ENCODE peak calls at places on chromosome 1, in eight cellular contexts. One of them, this sample, is unnamed.

GRCh38 chr1:15741183-15741850 is 982 bp upstream of the TMEM82 start:
- DNase-seq in CD8-positive, alpha-beta T cell: peak
- DNase-seq in neural progenitor cell: peak
- DNase-seq in AG09309: no peak
- DNase-seq in fibroblast of mammary gland: peak
- DNase-seq in K562: peak
- DNase-seq in choroid plexus epithelial cell: peak
- DNase-seq in esophagus squamous epithelium: no peak
- DNase-seq in this sample: no peak

GRCh38 chr1:205351984-205352713 is 4.6 kb downstream of the KLHDC8A start:
- DNase-seq in CD8-positive, alpha-beta T cell: no peak
- DNase-seq in neural progenitor cell: peak
- DNase-seq in AG09309: no peak
- DNase-seq in fibroblast of mammary gland: peak
- DNase-seq in K562: no peak
- DNase-seq in choroid plexus epithelial cell: peak
- DNase-seq in esophagus squamous epithelium: no peak
- DNase-seq in this sample: no peak

GRCh38 chr1:92376345-92376744 is 77.5 kb downstream of the RPAP2 start:
- DNase-seq in CD8-positive, alpha-beta T cell: no peak
- DNase-seq in neural progenitor cell: no peak
- DNase-seq in AG09309: no peak
- DNase-seq in fibroblast of mammary gland: no peak
- DNase-seq in K562: no peak
- DNase-seq in choroid plexus epithelial cell: no peak
- DNase-seq in esophagus squamous epithelium: no peak
- DNase-seq in this sample: no peak

GRCh38 chr1:41507152-41507720 is 22.8 kb upstream of the EDN2 start:
- DNase-seq in CD8-positive, alpha-beta T cell: no peak
- DNase-seq in neural progenitor cell: peak
- DNase-seq in AG09309: no peak
- DNase-seq in fibroblast of mammary gland: no peak
- DNase-seq in K562: no peak
- DNase-seq in choroid plexus epithelial cell: no peak
- DNase-seq in esophagus squamous epithelium: no peak
- DNase-seq in this sample: no peak

GRCh38 chr1:54581621-54582035 is 33.6 kb downstream of the ACOT11 start:
- DNase-seq in CD8-positive, alpha-beta T cell: no peak
- DNase-seq in neural progenitor cell: no peak
- DNase-seq in AG09309: peak
- DNase-seq in fibroblast of mammary gland: peak
- DNase-seq in K562: no peak
- DNase-seq in choroid plexus epithelial cell: peak
- DNase-seq in esophagus squamous epithelium: peak
- DNase-seq in this sample: peak

GRCh38 chr1:43309626-43310025 is 8.8 kb downstream of the TIE1 start:
- DNase-seq in CD8-positive, alpha-beta T cell: no peak
- DNase-seq in neural progenitor cell: no peak
- DNase-seq in AG09309: no peak
- DNase-seq in fibroblast of mammary gland: no peak
- DNase-seq in K562: no peak
- DNase-seq in choroid plexus epithelial cell: no peak
- DNase-seq in esophagus squamous epithelium: no peak
- DNase-seq in this sample: no peak

GRCh38 chr1:188225975-188226374 is 1397.2 kb downstream of the PLA2G4A start:
- DNase-seq in CD8-positive, alpha-beta T cell: no peak
- DNase-seq in neural progenitor cell: no peak
- DNase-seq in AG09309: no peak
- DNase-seq in fibroblast of mammary gland: no peak
- DNase-seq in K562: no peak
- DNase-seq in choroid plexus epithelial cell: no peak
- DNase-seq in esophagus squamous epithelium: no peak
- DNase-seq in this sample: no peak

GRCh38 chr1:181541947-181542346 is 58.6 kb downstream of the CACNA1E start:
- DNase-seq in CD8-positive, alpha-beta T cell: no peak
- DNase-seq in neural progenitor cell: no peak
- DNase-seq in AG09309: no peak
- DNase-seq in fibroblast of mammary gland: peak
- DNase-seq in K562: no peak
- DNase-seq in choroid plexus epithelial cell: no peak
- DNase-seq in esophagus squamous epithelium: no peak
- DNase-seq in this sample: no peak

DNA sequence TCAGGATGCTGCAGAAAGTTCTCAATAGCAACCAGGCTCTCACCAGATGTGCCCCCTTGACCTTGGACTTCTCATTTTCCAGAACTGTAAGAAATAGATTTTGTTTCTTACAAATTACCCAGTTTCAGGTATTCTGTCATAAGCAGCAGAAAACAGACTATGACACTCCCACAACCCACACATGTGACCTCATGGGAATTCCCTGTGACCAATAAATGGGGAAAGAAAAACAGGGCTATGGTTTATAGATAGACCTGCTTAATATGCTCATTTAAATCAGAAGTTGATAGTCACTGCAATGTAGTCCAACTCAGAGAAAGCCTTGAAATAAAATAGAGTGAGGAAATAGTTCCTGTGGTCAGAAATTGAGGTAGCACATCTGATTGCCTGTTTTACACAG is 380.9 kb upstream of the PTBP2 start:
- DNase-seq in CD8-positive, alpha-beta T cell: no peak
- DNase-seq in neural progenitor cell: no peak
- DNase-seq in AG09309: no peak
- DNase-seq in fibroblast of mammary gland: no peak
- DNase-seq in K562: no peak
- DNase-seq in choroid plexus epithelial cell: peak
- DNase-seq in esophagus squamous epithelium: no peak
- DNase-seq in this sample: no peak
- TF ChIP-seq CTCF in CD8-positive, alpha-beta T cell: no peak
- TF ChIP-seq CTCF in neural progenitor cell: no peak
- TF ChIP-seq CTCF in AG09309: no peak
- TF ChIP-seq CTCF in fibroblast of mammary gland: no peak
- TF ChIP-seq CTCF in K562: no peak
- TF ChIP-seq CTCF in choroid plexus epithelial cell: no peak
- TF ChIP-seq CTCF in esophagus squamous epithelium: no peak
- TF ChIP-seq CTCF in this sample: no peak

GRCh38 chr1:198234511-198235251 is 77.9 kb downstream of the NEK7 start:
- DNase-seq in CD8-positive, alpha-beta T cell: no peak
- DNase-seq in neural progenitor cell: peak
- DNase-seq in AG09309: no peak
- DNase-seq in fibroblast of mammary gland: peak
- DNase-seq in K562: no peak
- DNase-seq in choroid plexus epithelial cell: peak
- DNase-seq in esophagus squamous epithelium: no peak
- DNase-seq in this sample: peak
- H3K4me3 ChIP-seq in CD8-positive, alpha-beta T cell: no peak
- H3K4me3 ChIP-seq in neural progenitor cell: peak
- H3K4me3 ChIP-seq in AG09309: peak
- H3K4me3 ChIP-seq in fibroblast of mammary gland: peak
- H3K4me3 ChIP-seq in K562: no peak
- H3K4me3 ChIP-seq in choroid plexus epithelial cell: peak
- H3K4me3 ChIP-seq in esophagus squamous epithelium: no peak
- H3K4me3 ChIP-seq in this sample: peak

GRCh38 chr1:18805925-18806849 is 53.3 kb downstream of the TAS1R2 start:
- DNase-seq in CD8-positive, alpha-beta T cell: no peak
- DNase-seq in neural progenitor cell: no peak
- DNase-seq in AG09309: no peak
- DNase-seq in fibroblast of mammary gland: no peak
- DNase-seq in K562: no peak
- DNase-seq in choroid plexus epithelial cell: no peak
- DNase-seq in esophagus squamous epithelium: no peak
- DNase-seq in this sample: no peak
- TF ChIP-seq CTCF in CD8-positive, alpha-beta T cell: no peak
- TF ChIP-seq CTCF in neural progenitor cell: peak
- TF ChIP-seq CTCF in AG09309: no peak
- TF ChIP-seq CTCF in fibroblast of mammary gland: no peak
- TF ChIP-seq CTCF in K562: no peak
- TF ChIP-seq CTCF in choroid plexus epithelial cell: no peak
- TF ChIP-seq CTCF in esophagus squamous epithelium: no peak
- TF ChIP-seq CTCF in this sample: no peak

DNA sequence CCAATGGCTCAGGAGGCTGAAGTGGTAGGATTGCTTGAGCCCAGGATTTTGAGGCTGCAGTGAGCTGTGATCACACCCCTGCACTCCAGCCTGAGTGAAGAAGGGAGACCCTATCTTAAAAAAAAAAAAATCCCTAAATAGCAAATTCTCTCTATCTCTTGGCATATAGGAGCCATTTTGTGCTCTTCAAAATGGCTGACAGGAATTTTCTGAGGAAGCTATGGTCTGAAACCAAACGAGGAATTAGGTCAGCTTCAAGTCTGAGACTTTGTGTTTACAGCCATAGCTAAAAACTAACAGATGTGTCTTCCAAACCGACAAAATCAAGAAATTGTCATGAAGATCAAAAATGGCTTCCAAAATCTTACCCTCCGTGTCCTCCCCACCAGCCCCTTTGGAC is 10.6 kb downstream of the CD247 start:
- DNase-seq in CD8-positive, alpha-beta T cell: no peak
- DNase-seq in neural progenitor cell: no peak
- DNase-seq in AG09309: no peak
- DNase-seq in fibroblast of mammary gland: no peak
- DNase-seq in K562: no peak
- DNase-seq in choroid plexus epithelial cell: no peak
- DNase-seq in esophagus squamous epithelium: no peak
- DNase-seq in this sample: no peak
- H3K4me3 ChIP-seq in CD8-positive, alpha-beta T cell: no peak
- H3K4me3 ChIP-seq in neural progenitor cell: no peak
- H3K4me3 ChIP-seq in AG09309: no peak
- H3K4me3 ChIP-seq in fibroblast of mammary gland: no peak
- H3K4me3 ChIP-seq in K562: no peak
- H3K4me3 ChIP-seq in choroid plexus epithelial cell: no peak
- H3K4me3 ChIP-seq in esophagus squamous epithelium: no peak
- H3K4me3 ChIP-seq in this sample: no peak

GRCh38 chr1:11675362-11675761 is 5.6 kb downstream of the MAD2L2 start:
- DNase-seq in CD8-positive, alpha-beta T cell: no peak
- DNase-seq in neural progenitor cell: no peak
- DNase-seq in AG09309: no peak
- DNase-seq in fibroblast of mammary gland: no peak
- DNase-seq in K562: no peak
- DNase-seq in choroid plexus epithelial cell: no peak
- DNase-seq in esophagus squamous epithelium: no peak
- DNase-seq in this sample: no peak

GRCh38 chr1:11678442-11678841 is 2.5 kb downstream of the MAD2L2 start:
- DNase-seq in CD8-positive, alpha-beta T cell: no peak
- DNase-seq in neural progenitor cell: no peak
- DNase-seq in AG09309: no peak
- DNase-seq in fibroblast of mammary gland: no peak
- DNase-seq in K562: no peak
- DNase-seq in choroid plexus epithelial cell: no peak
- DNase-seq in esophagus squamous epithelium: no peak
- DNase-seq in this sample: no peak

GRCh38 chr1:11673089-11673769 is 7.7 kb downstream of the MAD2L2 start:
- DNase-seq in CD8-positive, alpha-beta T cell: no peak
- DNase-seq in neural progenitor cell: no peak
- DNase-seq in AG09309: no peak
- DNase-seq in fibroblast of mammary gland: no peak
- DNase-seq in K562: no peak
- DNase-seq in choroid plexus epithelial cell: no peak
- DNase-seq in esophagus squamous epithelium: no peak
- DNase-seq in this sample: no peak

GRCh38 chr1:11674488-11674887 is 6.5 kb downstream of the MAD2L2 start:
- DNase-seq in CD8-positive, alpha-beta T cell: no peak
- DNase-seq in neural progenitor cell: no peak
- DNase-seq in AG09309: no peak
- DNase-seq in fibroblast of mammary gland: no peak
- DNase-seq in K562: no peak
- DNase-seq in choroid plexus epithelial cell: no peak
- DNase-seq in esophagus squamous epithelium: no peak
- DNase-seq in this sample: no peak

GRCh38 chr1:11676386-11677103 is 4.4 kb downstream of the MAD2L2 start:
- DNase-seq in CD8-positive, alpha-beta T cell: no peak
- DNase-seq in neural progenitor cell: no peak
- DNase-seq in AG09309: no peak
- DNase-seq in fibroblast of mammary gland: no peak
- DNase-seq in K562: no peak
- DNase-seq in choroid plexus epithelial cell: no peak
- DNase-seq in esophagus squamous epithelium: no peak
- DNase-seq in this sample: no peak
- TF ChIP-seq CTCF in CD8-positive, alpha-beta T cell: no peak
- TF ChIP-seq CTCF in neural progenitor cell: peak
- TF ChIP-seq CTCF in AG09309: no peak
- TF ChIP-seq CTCF in fibroblast of mammary gland: no peak
- TF ChIP-seq CTCF in K562: peak
- TF ChIP-seq CTCF in choroid plexus epithelial cell: peak
- TF ChIP-seq CTCF in esophagus squamous epithelium: no peak
- TF ChIP-seq CTCF in this sample: peak

DNA sequence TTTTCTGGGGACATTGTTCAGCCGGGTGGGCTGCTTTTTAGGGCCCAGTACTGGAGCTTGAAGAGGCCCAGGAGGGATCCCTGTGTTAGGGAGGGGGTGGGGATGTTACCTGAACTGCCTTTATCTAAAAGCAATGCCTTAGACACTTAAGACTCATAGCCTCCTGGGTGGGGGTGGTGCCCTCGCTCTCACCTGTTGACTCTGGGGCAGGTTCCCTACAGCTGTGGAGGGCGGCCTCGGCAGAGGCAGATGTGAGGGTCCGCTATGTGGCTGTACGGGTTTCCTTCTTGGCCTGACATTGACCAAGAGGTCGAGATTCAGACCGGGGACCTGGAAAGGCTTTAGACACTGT is 724 bp downstream of the INAVA start:
- DNase-seq in CD8-positive, alpha-beta T cell: no peak
- DNase-seq in neural progenitor cell: no peak
- DNase-seq in AG09309: no peak
- DNase-seq in fibroblast of mammary gland: no peak
- DNase-seq in K562: no peak
- DNase-seq in choroid plexus epithelial cell: no peak
- DNase-seq in esophagus squamous epithelium: no peak
- DNase-seq in this sample: no peak
- H3K4me3 ChIP-seq in CD8-positive, alpha-beta T cell: no peak
- H3K4me3 ChIP-seq in neural progenitor cell: no peak
- H3K4me3 ChIP-seq in AG09309: no peak
- H3K4me3 ChIP-seq in fibroblast of mammary gland: no peak
- H3K4me3 ChIP-seq in K562: no peak
- H3K4me3 ChIP-seq in choroid plexus epithelial cell: no peak
- H3K4me3 ChIP-seq in esophagus squamous epithelium: peak
- H3K4me3 ChIP-seq in this sample: peak

GRCh38 chr1:89994805-89995594 is at the start of gene ZNF326:
- DNase-seq in CD8-positive, alpha-beta T cell: peak
- DNase-seq in neural progenitor cell: peak
- DNase-seq in AG09309: peak
- DNase-seq in fibroblast of mammary gland: peak
- DNase-seq in K562: peak
- DNase-seq in choroid plexus epithelial cell: peak
- DNase-seq in esophagus squamous epithelium: peak
- DNase-seq in this sample: peak
- TF ChIP-seq CTCF in CD8-positive, alpha-beta T cell: no peak
- TF ChIP-seq CTCF in neural progenitor cell: no peak
- TF ChIP-seq CTCF in AG09309: no peak
- TF ChIP-seq CTCF in fibroblast of mammary gland: no peak
- TF ChIP-seq CTCF in K562: peak
- TF ChIP-seq CTCF in choroid plexus epithelial cell: no peak
- TF ChIP-seq CTCF in esophagus squamous epithelium: peak
- TF ChIP-seq CTCF in this sample: no peak

GRCh38 chr1:21509351-21510112 is at the start of gene ALPL:
- DNase-seq in CD8-positive, alpha-beta T cell: no peak
- DNase-seq in neural progenitor cell: peak
- DNase-seq in AG09309: no peak
- DNase-seq in fibroblast of mammary gland: no peak
- DNase-seq in K562: no peak
- DNase-seq in choroid plexus epithelial cell: no peak
- DNase-seq in esophagus squamous epithelium: no peak
- DNase-seq in this sample: no peak
- H3K4me3 ChIP-seq in CD8-positive, alpha-beta T cell: peak
- H3K4me3 ChIP-seq in neural progenitor cell: peak
- H3K4me3 ChIP-seq in AG09309: no peak
- H3K4me3 ChIP-seq in fibroblast of mammary gland: peak
- H3K4me3 ChIP-seq in K562: no peak
- H3K4me3 ChIP-seq in choroid plexus epithelial cell: peak
- H3K4me3 ChIP-seq in esophagus squamous epithelium: peak
- H3K4me3 ChIP-seq in this sample: peak

This sample was measured in epithelial cell of proximal tubule.